ENCODE peak calls at places on chromosomes 5 and 9, in four cellular contexts. D is CD8-positive, alpha-beta T cell; V is H9; G is A673. Y is an unnamed sample.

GRCh38 chr9:79693750-79694149 is 122.0 kb downstream of the TLE4 start:
- DNase-seq in G (no peak), D (no peak), V (no peak), Y (no peak)

GRCh38 chr5:176776916-176777315 is 33.4 kb upstream of the UNC5A start:
- DNase-seq in V (peak; percentile 12), G (no peak), D (no peak), Y (no peak)

GRCh38 chr9:97853844-97854695 is 1.0 kb downstream of the FOXE1 start:
- DNase-seq in D (peak; percentile 41), G (peak; percentile 65), V (peak; percentile 78), Y (no peak)

GRCh38 chr5:24791326-24791725 is 146.5 kb upstream of the CDH10 start:
- DNase-seq in G (no peak), V (no peak), D (no peak), Y (no peak)

GRCh38 chr9:88737031-88737430 is 202.1 kb downstream of the NXNL2 start:
- DNase-seq in V (no peak), G (no peak), D (no peak), Y (no peak)

GRCh38 chr5:141941307-141941706 is 16.7 kb downstream of the PCDH12 start:
- DNase-seq in V (no peak), G (peak; percentile 58), D (no peak), Y (no peak)

GRCh38 chr9:136170291-136170901 is 34.5 kb downstream of the LHX3 start:
- DNase-seq in G (peak; percentile 55), D (peak; percentile 15), V (peak; percentile 70), Y (peak; percentile 37)

GRCh38 chr5:133446440-133446839 is 165.9 kb downstream of the FSTL4 start:
- DNase-seq in V (no peak), G (no peak), D (no peak), Y (no peak)

GRCh38 chr5:34001231-34001935 is 6.5 kb downstream of the AMACR start:
- DNase-seq in G (no peak), V (no peak), D (no peak), Y (peak; percentile 39)

GRCh38 chr9:96015876-96016686 is 140.6 kb downstream of the ERCC6L2 start:
- DNase-seq in D (no peak), V (no peak), G (no peak), Y (no peak)

GRCh38 chr5:68116408-68116807 is 99.1 kb upstream of the PIK3R1 start:
- DNase-seq in V (no peak), D (no peak), G (no peak), Y (no peak)

GRCh38 chr5:65811895-65812294 is 89.9 kb downstream of the NLN start:
- DNase-seq in V (no peak), D (no peak), G (no peak), Y (no peak)

GRCh38 chr5:113922343-113922742 is 408.8 kb downstream of the YTHDC2 start:
- DNase-seq in G (no peak), V (no peak), D (no peak), Y (no peak)

GRCh38 chr5:165538065-165538464 is 2032.6 kb downstream of the MAT2B start:
- DNase-seq in D (no peak), G (no peak), V (no peak), Y (no peak)

GRCh38 chr9:88574993-88575392 is 40.0 kb downstream of the NXNL2 start:
- DNase-seq in V (no peak), D (no peak), G (no peak), Y (peak; percentile 48)

GRCh38 chr5:44935262-44935661 is 126.5 kb downstream of the MRPS30 start:
- DNase-seq in D (no peak), G (peak; percentile 62), V (peak; percentile 68), Y (no peak)

GRCh38 chr5:139273322-139273571 is 20.3 kb upstream of the MATR3 start:
- DNase-seq in D (no peak), V (peak; percentile 66), G (no peak), Y (no peak)

GRCh38 chr5:176734756-176735342 is 75.5 kb upstream of the UNC5A start:
- DNase-seq in V (peak; percentile 9), D (no peak), G (no peak), Y (peak; percentile 33)

GRCh38 chr9:116080561-116080960 is 73.0 kb upstream of the PAPPA start:
- DNase-seq in V (peak; percentile 44), D (no peak), G (no peak), Y (no peak)

GRCh38 chr9:125548141-125548540 is 158.9 kb downstream of the MAPKAP1 start:
- DNase-seq in D (no peak), V (no peak), G (no peak), Y (no peak)

GRCh38 chr9:38328765-38329164 is 63.7 kb upstream of the ALDH1B1 start:
- DNase-seq in G (no peak), D (no peak), V (no peak), Y (no peak)

GRCh38 chr5:127858116-127858784 is 155.1 kb downstream of the CCDC192 start:
- DNase-seq in V (no peak), G (no peak), D (no peak), Y (no peak)

GRCh38 chr9:27394154-27394825 is 97.3 kb upstream of the EQTN start:
- DNase-seq in G (no peak), V (no peak), D (no peak), Y (no peak)

GRCh38 chr5:103434057-103434456 is 128.5 kb downstream of the NUDT12 start:
- DNase-seq in D (no peak), G (no peak), V (peak; percentile 88), Y (no peak)

GRCh38 chr9:33287087-33287490 is 3.2 kb upstream of the NFX1 start:
- DNase-seq in D (peak; percentile 29), G (peak; percentile 82), V (peak; percentile 45), Y (no peak)

GRCh38 chr5:96809898-96810297 is 2.2 kb upstream of the ERAP1 start:
- DNase-seq in D (no peak), V (no peak), G (no peak), Y (no peak)

GRCh38 chr9:135224921-135225541 is 137.6 kb downstream of the OLFM1 start:
- DNase-seq in D (no peak), V (no peak), G (peak; percentile 56), Y (peak; percentile 4)

GRCh38 chr5:77638763-77639451 is 394 bp upstream of the OTP start:
- DNase-seq in G (no peak), V (peak; percentile 94), D (no peak), Y (no peak)

GRCh38 chr5:109399092-109399759 is 10.5 kb downstream of the PJA2 start:
- DNase-seq in G (no peak), V (no peak), D (no peak), Y (no peak)

GRCh38 chr9:119959846-119960545 is 590.8 kb upstream of the BRINP1 start:
- DNase-seq in V (no peak), D (no peak), G (no peak), Y (no peak)

GRCh38 chr9:123440256-123440655 is 84.3 kb downstream of the CRB2 start:
- DNase-seq in D (no peak), V (peak; percentile 28), G (no peak), Y (no peak)

GRCh38 chr9:120846906-120847305 is 4.2 kb upstream of the PSMD5 start:
- DNase-seq in V (no peak), G (no peak), D (no peak), Y (no peak)

GRCh38 chr5:54090495-54091084 is 219.8 kb downstream of the ARL15 start:
- DNase-seq in V (no peak), G (peak; percentile 68), D (no peak), Y (no peak)

GRCh38 chr9:136313111-136314055 is 9.5 kb upstream of the CCDC187 start:
- DNase-seq in V (no peak), G (no peak), D (no peak), Y (no peak)

GRCh38 chr9:81125446-81126092 is 563.8 kb downstream of the TLE1 start:
- DNase-seq in D (no peak), V (no peak), G (peak; percentile 23), Y (no peak)

GRCh38 chr9:121944741-121945191 is 148.3 kb downstream of the TTLL11 start:
- DNase-seq in G (no peak), V (no peak), D (no peak), Y (no peak)

GRCh38 chr9:104232781-104233341 is 138.8 kb downstream of the SMC2 start:
- DNase-seq in D (no peak), V (no peak), G (no peak), Y (no peak)

GRCh38 chr9:105887679-105888078 is 193.3 kb downstream of the TMEM38B start:
- DNase-seq in G (no peak), D (no peak), V (no peak), Y (no peak)

DNA sequence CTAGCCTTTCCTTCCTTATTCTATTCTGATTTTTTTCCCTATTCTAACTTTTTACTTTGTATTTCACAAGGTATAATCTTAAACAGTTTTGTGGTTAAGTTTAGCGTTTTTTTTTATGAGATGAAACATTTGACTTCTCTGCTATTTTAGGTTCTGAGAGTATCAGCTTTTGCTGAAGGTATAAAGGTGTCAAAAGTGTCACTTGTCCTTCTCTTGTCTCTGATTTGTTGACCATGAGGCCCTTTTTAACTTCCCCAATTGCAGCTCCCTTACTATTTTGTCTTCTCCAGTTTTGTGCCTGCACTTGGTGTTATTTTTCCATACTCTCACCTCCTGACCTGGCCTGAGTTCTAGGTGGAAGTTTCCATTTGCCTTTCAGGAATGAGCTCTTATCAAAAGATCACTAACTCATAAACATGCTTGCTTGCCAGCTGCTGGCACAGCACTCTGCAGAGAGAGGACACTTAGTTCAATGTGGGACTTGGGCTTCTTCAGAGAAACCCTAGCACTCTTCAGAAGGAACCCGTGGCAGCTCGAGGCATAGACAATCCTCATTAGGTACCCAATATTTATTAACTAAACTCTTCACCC is 106.6 kb downstream of the FRMD3 start:
- DNase-seq in D (no peak), V (no peak), G (no peak), Y (no peak)
- H3K27ac ChIP-seq in D (no peak overlapping the region), V (no peak overlapping the region), G (no peak overlapping the region), Y (no peak overlapping the region)

GRCh38 chr5:135821061-135821781 is 13.2 kb upstream of the SLC25A48 start:
- DNase-seq in G (no peak), V (peak; percentile 87), D (no peak), Y (no peak)
- H3K27ac ChIP-seq in G (no peak overlapping the region), V (no peak overlapping the region), D (no peak overlapping the region), Y (no peak overlapping the region)

GRCh38 chr5:134851307-134851923 is 5.6 kb downstream of the C5orf24 start:
- DNase-seq in D (no peak), G (peak; percentile 70), V (no peak), Y (no peak)
- H3K27ac ChIP-seq in D (no peak overlapping the region), G (no peak overlapping the region), V (no peak overlapping the region), Y (no peak overlapping the region)

GRCh38 chr5:143177263-143177994 is 226.1 kb downstream of the NR3C1 start:
- DNase-seq in G (peak; percentile 39), D (no peak), V (no peak), Y (peak; percentile 61)
- H3K27ac ChIP-seq in G (no peak overlapping the region), D (no peak overlapping the region), V (no peak overlapping the region), Y (no peak overlapping the region)

DNA sequence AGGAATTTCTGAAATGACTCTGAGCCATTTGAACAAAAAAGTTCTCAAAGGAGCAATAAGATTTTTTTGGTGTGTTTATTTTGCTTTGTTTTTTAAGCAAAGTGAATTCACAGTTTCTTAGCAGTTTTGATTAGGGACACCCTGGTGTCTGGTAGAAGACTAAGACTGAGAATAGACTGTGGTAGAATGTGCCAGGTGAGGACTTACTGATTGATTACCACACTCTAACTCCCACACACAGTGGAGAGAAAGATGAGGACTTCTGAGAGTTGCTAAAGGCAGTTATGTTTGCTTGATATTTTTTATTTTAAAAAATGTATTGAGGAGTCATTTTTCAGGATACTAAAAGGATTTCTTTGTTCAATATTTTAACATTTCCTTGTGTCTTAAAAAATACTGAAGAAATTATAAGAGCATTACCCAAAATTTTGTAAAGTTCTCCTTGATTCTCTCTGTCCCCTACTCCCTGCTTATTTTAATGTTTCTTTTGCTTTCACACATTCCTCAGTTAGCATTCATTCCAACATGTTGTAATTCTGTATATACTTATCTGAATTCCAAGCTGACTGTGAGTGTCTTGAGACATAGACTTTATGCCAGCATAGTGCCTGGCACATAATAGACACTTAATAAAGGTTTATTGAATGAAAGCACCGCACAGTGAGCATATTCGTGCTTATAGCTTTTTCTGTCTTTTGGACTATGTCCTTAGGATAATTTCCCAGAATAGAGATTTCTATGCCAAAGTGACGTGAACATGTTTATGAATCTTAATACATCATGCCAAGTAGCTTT is 174.9 kb downstream of the CD180 start:
- DNase-seq in D (no peak), G (no peak), V (no peak), Y (no peak)
- H3K27ac ChIP-seq in D (no peak overlapping the region), G (no peak overlapping the region), V (no peak overlapping the region), Y (no peak overlapping the region)

Y was measured in dorsolateral prefrontal cortex.